ENCODE peak calls at places on chromosomes 11 and 22, in seven cellular contexts. E, H, T, I, A, V and M are unnamed samples.
A peak's percentile ranks its signal among the peaks of the same experiment; 100 is the strongest.

GRCh38 chr11:120601566-120601965 is 90.0 kb downstream of the GRIK4 start:
- DNase-seq in A (no peak), V (no peak), E (no peak), T (no peak), H (peak; percentile 14), I (no peak), M (no peak)

GRCh38 chr11:129557421-129557820 is 181.8 kb downstream of the BARX2 start:
- DNase-seq in V (no peak), I (no peak), E (no peak), A (no peak), H (no peak), T (no peak), M (no peak)

GRCh38 chr11:130068986-130069683 is 559 bp upstream of the APLP2 start:
- DNase-seq in I (no peak), T (peak; percentile 75), E (peak; percentile 50), H (no peak), V (peak; percentile 47), A (no peak), M (peak; percentile 95)

GRCh38 chr11:83724704-83725114 is 438.5 kb upstream of the CCDC90B start:
- DNase-seq in T (no peak), E (peak; percentile 23), I (peak; percentile 27), H (no peak), V (peak; percentile 78), A (no peak), M (no peak)

GRCh38 chr11:82930229-82930628 is 28.7 kb downstream of the DDIAS start:
- DNase-seq in H (no peak), E (no peak), I (no peak), T (no peak), A (no peak), V (no peak), M (no peak)

GRCh38 chr11:10387209-10388083 is 67.6 kb upstream of the AMPD3 start:
- DNase-seq in H (peak; percentile 84), A (no peak), I (no peak), V (no peak), T (peak; percentile 46), E (peak; percentile 77), M (peak; percentile 93)

GRCh38 chr11:7490535-7490934 is 5.2 kb downstream of the OLFML1 start:
- DNase-seq in H (no peak), T (no peak), I (no peak), V (no peak), A (no peak), E (no peak), M (no peak)

GRCh38 chr11:10561947-10562346 is 6.5 kb downstream of the LYVE1 start:
- DNase-seq in H (no peak), T (no peak), V (no peak), A (no peak), E (no peak), I (no peak), M (no peak)

GRCh38 chr11:134339756-134340155 is 8.0 kb downstream of the GLB1L2 start:
- DNase-seq in T (peak; percentile 70), V (no peak), E (no peak), I (no peak), A (no peak), H (no peak), M (no peak)

GRCh38 chr11:86438685-86439084 is 64.0 kb downstream of the CCDC81 start:
- DNase-seq in E (no peak), A (no peak), V (no peak), I (no peak), H (no peak), T (no peak), M (no peak)

GRCh38 chr22:47395481-47395880 is 633.0 kb downstream of the TBC1D22A start:
- DNase-seq in H (no peak), I (no peak), V (no peak), E (no peak), T (no peak), A (no peak), M (no peak)

GRCh38 chr11:13668957-13669521 is 571 bp downstream of the FAR1 start:
- DNase-seq in H (peak; percentile 59), I (no peak), V (peak; percentile 41), A (peak; percentile 77), E (peak; percentile 14), T (peak; percentile 65), M (peak; percentile 74)

GRCh38 chr11:88327462-88328143 is 9.9 kb downstream of the CTSC start:
- DNase-seq in V (no peak), A (no peak), H (no peak), T (no peak), E (no peak), I (no peak), M (no peak)

GRCh38 chr11:18471995-18472394 is 16.3 kb downstream of the LDHAL6A start:
- DNase-seq in H (no peak), T (no peak), A (no peak), V (no peak), I (no peak), E (no peak), M (no peak)

GRCh38 chr11:133809525-133810178 is 35.7 kb downstream of the SPATA19 start:
- DNase-seq in V (no peak), H (no peak), A (no peak), I (no peak), T (no peak), E (peak; percentile 14), M (no peak)

GRCh38 chr22:49620003-49620556 is 207.6 kb downstream of the BRD1 start:
- DNase-seq in E (no peak), I (no peak), H (no peak), V (no peak), T (no peak), A (no peak), M (no peak)

GRCh38 chr22:17112491-17113042 is 8.6 kb downstream of the TMEM121B start:
- DNase-seq in V (no peak), E (no peak), A (no peak), I (no peak), T (no peak), H (no peak), M (peak; percentile 37)

GRCh38 chr22:24402460-24403192 is 24.8 kb upstream of the ADORA2A start:
- DNase-seq in T (peak; percentile 92), I (peak; percentile 75), E (peak; percentile 89), V (peak; percentile 75), A (no peak), H (peak; percentile 63), M (peak; percentile 89)

GRCh38 chr11:78226684-78227680 is 38.3 kb downstream of the USP35 start:
- DNase-seq in H (no peak), I (no peak), T (no peak), A (no peak), E (no peak), V (no peak), M (no peak)

GRCh38 chr22:23692598-23693291 is 1.9 kb downstream of the RGL4 start:
- DNase-seq in V (no peak), E (no peak), T (no peak), I (no peak), H (no peak), A (peak; percentile 33), M (no peak)

GRCh38 chr11:129077191-129077590 is 114.9 kb downstream of the ARHGAP32 start:
- DNase-seq in T (no peak), I (no peak), A (no peak), E (no peak), H (no peak), V (no peak), M (no peak)

GRCh38 chr11:128610765-128611617 is 23.6 kb upstream of the ETS1 start:
- DNase-seq in E (no peak), A (no peak), V (no peak), I (no peak), T (peak; percentile 77), H (no peak), M (no peak)

GRCh38 chr22:43878831-43879550 is 12.8 kb downstream of the PNPLA5 start:
- DNase-seq in V (no peak), I (no peak), E (no peak), A (no peak), H (peak; percentile 19), T (no peak), M (peak; percentile 40)

DNA sequence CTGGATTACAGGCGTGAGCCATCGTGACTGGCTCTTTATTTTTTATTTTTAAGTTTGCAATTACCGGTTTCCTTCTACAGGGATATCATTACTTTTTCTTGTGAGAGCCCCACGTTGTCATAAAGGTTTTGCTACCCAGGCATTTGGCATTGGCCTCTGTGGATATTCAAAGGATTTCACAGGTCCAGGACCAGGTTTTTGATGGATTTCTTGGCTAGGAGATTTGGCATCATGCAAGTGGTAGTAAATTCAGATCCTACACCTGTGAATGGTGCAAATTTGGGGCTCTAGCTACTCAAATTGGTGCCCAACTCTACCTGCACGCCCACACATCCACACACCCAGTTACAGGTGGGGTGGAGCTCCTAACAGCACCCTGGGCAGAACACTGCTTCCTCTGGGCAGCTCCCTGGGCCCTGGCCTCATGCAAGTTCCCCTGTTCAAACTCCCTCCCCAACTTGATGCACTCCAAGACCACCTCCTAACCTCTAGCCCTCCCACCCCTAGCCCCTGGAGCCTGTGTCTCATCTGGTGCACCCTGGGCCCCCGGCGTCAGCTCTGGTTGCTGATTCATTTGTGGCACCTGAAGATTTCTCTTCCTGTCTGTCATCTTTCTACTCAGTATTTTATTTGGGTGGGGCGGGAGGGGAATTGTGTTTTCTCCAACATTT is 9.3 kb upstream of the MRGPRD start:
- DNase-seq in V (no peak), T (no peak), E (no peak), H (no peak), A (no peak), I (no peak), M (peak; percentile 32)
- H3K4me3 ChIP-seq in V (no peak overlapping the region), T (no peak overlapping the region), E (no peak overlapping the region), H (no peak overlapping the region), A (no peak overlapping the region), I (no peak overlapping the region), M (no peak overlapping the region)

DNA sequence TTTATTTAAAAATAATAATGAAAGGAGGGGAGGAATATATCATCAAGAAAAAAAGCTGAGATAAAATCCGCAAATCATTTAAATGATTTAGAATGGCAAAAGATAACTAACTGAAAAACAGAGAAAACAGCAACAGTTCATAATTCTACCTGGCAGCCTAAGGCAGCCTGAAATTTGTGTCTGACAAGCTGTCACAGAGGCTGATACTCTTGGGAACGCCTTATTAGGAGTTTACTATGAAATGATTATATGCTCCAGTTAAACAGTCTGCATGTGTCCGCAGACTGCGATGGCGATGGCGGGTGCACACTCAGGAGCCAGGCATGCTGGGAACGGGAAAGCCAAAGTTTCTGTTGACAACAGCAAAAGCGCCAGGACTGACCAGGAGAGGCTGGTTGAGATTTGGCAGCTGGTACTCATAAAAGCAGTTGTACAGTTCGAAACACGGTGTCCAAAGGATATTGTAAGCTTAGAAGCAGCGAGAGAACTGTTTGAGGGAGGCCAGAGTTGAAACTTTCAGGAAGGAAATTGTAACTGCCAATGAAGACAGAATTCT is 172.9 kb upstream of the MPPED2 start:
- DNase-seq in T (no peak), H (no peak), V (no peak), I (no peak), A (no peak), E (no peak), M (peak; percentile 61)
- TF ChIP-seq EP300 in T (no peak), H (no peak), V (no peak), I (no peak), A (no peak), E (no peak), M (no peak)

GRCh38 chr22:28742562-28742962 is 723 bp downstream of the HSCB start:
- DNase-seq in V (no peak), A (no peak), T (no peak), E (no peak), I (no peak), H (no peak), M (no peak)
- H3K4me3 ChIP-seq in V (peak overlapping the region; percentile 90), A (peak overlapping the region; percentile 92), T (peak overlapping the region; percentile 93), E (peak overlapping the region; percentile 99), I (peak overlapping the region; percentile 90), H (peak overlapping the region; percentile 98), M (peak overlapping the region; percentile 69)

DNA sequence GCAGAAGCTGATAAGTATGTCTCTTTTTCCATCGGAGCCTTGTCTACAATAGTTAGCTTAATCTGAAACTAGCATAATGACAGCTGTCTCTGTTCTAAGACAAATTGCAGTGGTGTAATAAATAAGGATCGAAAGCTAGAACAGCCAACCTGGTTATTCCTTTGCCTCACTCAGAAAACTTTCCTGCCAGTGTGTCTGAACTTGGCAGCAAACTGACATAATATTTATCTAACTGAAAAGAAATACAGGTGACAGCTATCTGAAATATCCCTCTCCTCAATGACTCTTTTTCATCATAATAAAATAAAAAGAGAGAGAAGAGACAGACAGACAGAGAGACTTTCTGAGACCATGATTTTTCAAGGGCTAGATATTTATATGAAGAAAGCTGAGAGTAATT is 642.5 kb downstream of the LRRC4C start:
- DNase-seq in V (no peak), T (no peak), A (no peak), I (no peak), H (no peak), E (no peak), M (no peak)
- TF ChIP-seq EP300 in V (no peak), T (no peak), A (no peak), I (no peak), H (no peak), E (no peak), M (no peak)